ENCODE peak calls at places on chromosomes 2 and 18, in eight cellular contexts. X is astrocyte; Y is body of pancreas; I is colonic mucosa; H is lower lobe of right lung; G is stomach; J is effector memory CD4-positive, alpha-beta T cell; O is MM.1S. P is an unnamed sample. For H3K4me1 and H3K27me3, the result is how much of the 10 kb centered on the place peaks cover.

GRCh38 chr2:63488118-63488713 is 100.1 kb downstream of the WDPCP start:
- DNase-seq in X (no peak), Y (peak), I (peak), H (no peak), G (no peak), J (no peak), O (peak), P (no peak)

GRCh38 chr2:118697771-118698170 is 149.7 kb downstream of the EN1 start:
- DNase-seq in X (peak), Y (no peak), I (no peak), H (no peak), G (no peak), J (no peak), O (no peak), P (no peak)

GRCh38 chr2:10271509-10271908 is 31.2 kb upstream of the HPCAL1 start:
- DNase-seq in X (no peak), Y (no peak), I (peak), H (no peak), G (no peak), J (no peak), O (no peak), P (no peak)

GRCh38 chr2:29014811-29015414 is 33.8 kb downstream of the TOGARAM2 start:
- DNase-seq in X (peak), Y (no peak), I (peak), H (peak), G (peak), J (peak), O (no peak), P (peak)

GRCh38 chr2:142599504-142599903 is 278.0 kb upstream of the KYNU start:
- DNase-seq in X (no peak), Y (no peak), I (no peak), H (no peak), G (no peak), J (no peak), O (no peak), P (no peak)

GRCh38 chr2:232781765-232782164 is 5.4 kb upstream of the KCNJ13 start:
- DNase-seq in X (peak), Y (peak), I (no peak), H (no peak), G (no peak), J (no peak), O (peak), P (no peak)

GRCh38 chr2:191977754-191978153 is 130.9 kb upstream of the CAVIN2 start:
- DNase-seq in X (no peak), Y (no peak), I (no peak), H (no peak), G (no peak), J (no peak), O (no peak), P (no peak)

GRCh38 chr2:151614606-151615306 is 119.5 kb downstream of the NEB start:
- DNase-seq in X (no peak), Y (no peak), I (no peak), H (no peak), G (no peak), J (no peak), O (no peak), P (no peak)

GRCh38 chr2:198400999-198401398 is 596.6 kb downstream of the PLCL1 start:
- DNase-seq in X (no peak), Y (no peak), I (no peak), H (no peak), G (no peak), J (no peak), O (no peak), P (no peak)

GRCh38 chr2:101823347-101823791 is 125.9 kb downstream of the MAP4K4 start:
- DNase-seq in X (peak), Y (peak), I (peak), H (no peak), G (peak), J (peak), O (peak), P (no peak)

GRCh38 chr2:53445376-53446072 is 322.1 kb upstream of the CHAC2 start:
- DNase-seq in X (peak), Y (no peak), I (no peak), H (no peak), G (no peak), J (no peak), O (peak), P (no peak)

GRCh38 chr2:19580830-19581229 is 222.4 kb upstream of the OSR1 start:
- DNase-seq in X (peak), Y (no peak), I (no peak), H (no peak), G (no peak), J (no peak), O (no peak), P (no peak)

GRCh38 chr18:62937065-62937464 is 221.7 kb downstream of the PHLPP1 start:
- DNase-seq in X (no peak), Y (no peak), I (no peak), H (no peak), G (no peak), J (no peak), O (no peak), P (no peak)

GRCh38 chr2:14907014-14907612 is 274.6 kb downstream of the LRATD1 start:
- DNase-seq in X (no peak), Y (no peak), I (no peak), H (no peak), G (no peak), J (no peak), O (no peak), P (no peak)

GRCh38 chr18:51255694-51256093 is 58.2 kb upstream of the MEX3C start:
- DNase-seq in X (no peak), Y (no peak), I (no peak), H (no peak), G (no peak), J (no peak), O (no peak), P (no peak)

GRCh38 chr2:128626758-128627515 is 308.3 kb upstream of the HS6ST1 start:
- DNase-seq in X (peak), Y (peak), I (no peak), H (peak), G (no peak), J (no peak), O (no peak), P (no peak)

GRCh38 chr18:32595735-32596134 is 125.1 kb upstream of the GAREM1 start:
- DNase-seq in X (no peak), Y (no peak), I (no peak), H (no peak), G (no peak), J (no peak), O (no peak), P (no peak)
- H3K4me3 ChIP-seq in X (no peak), Y (no peak), I (no peak), H (no peak), G (no peak), J (no peak), O (no peak), P (no peak)

GRCh38 chr2:150468350-150468960 is 19.0 kb downstream of the RND3 start:
- DNase-seq in X (no peak), Y (no peak), I (no peak), H (no peak), G (no peak), J (no peak), O (no peak), P (no peak)
- H3K4me1 ChIP-seq in X (under half), Y (under half), I (under half), H (under half), G (under half), J (under half), O (under half), P (under half)

GRCh38 chr18:69730664-69731063 is 217.0 kb downstream of the CD226 start:
- DNase-seq in X (no peak), Y (no peak), I (no peak), H (no peak), G (no peak), J (no peak), O (no peak), P (no peak)
- H3K27me3 ChIP-seq in X (under half), Y (under half), I (under half), H (under half), G (under half), J (under half), O (under half), P (under half)

DNA sequence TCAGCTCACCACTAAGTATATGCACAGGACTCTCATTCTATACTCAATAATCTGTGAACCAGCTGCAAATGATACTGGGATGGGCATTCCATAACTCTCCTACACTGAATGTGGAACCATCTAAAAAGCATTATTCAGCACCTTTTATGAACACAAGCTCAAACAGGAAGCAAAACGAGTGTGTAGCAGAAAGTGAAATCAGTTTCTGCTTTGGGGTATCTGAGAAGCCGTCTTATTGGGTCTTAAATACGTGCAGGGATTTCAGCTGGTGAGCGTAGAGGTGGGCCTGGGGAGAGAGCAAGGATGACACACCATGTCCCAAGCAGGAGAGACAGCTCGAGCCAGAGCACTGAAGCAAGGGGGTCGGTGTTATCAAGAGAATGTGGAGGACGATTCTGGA is 120.0 kb upstream of the TTN start:
- DNase-seq in X (no peak), Y (no peak), I (no peak), H (no peak), G (no peak), J (no peak), O (peak), P (no peak)
- H3K4me3 ChIP-seq in X (no peak), Y (no peak), I (no peak), H (no peak), G (no peak), J (no peak), O (no peak), P (no peak)